ENCODE peak calls at places on chromosomes 11 and 22, in five cellular contexts. A, T, F, Y and C are unnamed samples.

GRCh38 chr11:132064987-132065620 is 694.7 kb downstream of the NTM start:
- DNase-seq in A (no peak), T (no peak), F (no peak), Y (no peak), C (peak)

GRCh38 chr11:106167085-106167484 is 89.6 kb downstream of the AASDHPPT start:
- DNase-seq in A (no peak), T (no peak), F (no peak), Y (no peak), C (no peak)

GRCh38 chr11:102950622-102951081 is 4.9 kb downstream of the MMP13 start:
- DNase-seq in A (no peak), T (no peak), F (no peak), Y (no peak), C (no peak)

GRCh38 chr11:123183391-123184099 is 11.5 kb downstream of the CLMP start:
- DNase-seq in A (no peak), T (no peak), F (no peak), Y (no peak), C (no peak)

GRCh38 chr11:2927851-2928604 is 1.2 kb downstream of the PHLDA2 start:
- DNase-seq in A (no peak), T (no peak), F (no peak), Y (peak), C (no peak)

GRCh38 chr22:38258895-38259294 is 13.9 kb downstream of the TMEM184B start:
- DNase-seq in A (no peak), T (no peak), F (no peak), Y (no peak), C (no peak)

GRCh38 chr22:33044059-33044458 is 14.1 kb downstream of the SYN3 start:
- DNase-seq in A (no peak), T (no peak), F (no peak), Y (no peak), C (no peak)

GRCh38 chr11:46392421-46393230 is 1.1 kb upstream of the CHRM4 start:
- DNase-seq in A (peak), T (peak), F (peak), Y (peak), C (peak)

GRCh38 chr11:113163291-113164030 is 150.9 kb upstream of the TTC12 start:
- DNase-seq in A (no peak), T (no peak), F (no peak), Y (no peak), C (no peak)

GRCh38 chr22:24005201-24005600 is at the start of gene GSTT4:
- DNase-seq in A (no peak), T (no peak), F (no peak), Y (no peak), C (no peak)

GRCh38 chr22:24091551-24092420 is 80.7 kb downstream of the CABIN1 start:
- DNase-seq in A (no peak), T (no peak), F (no peak), Y (no peak), C (no peak)

GRCh38 chr22:47116426-47117341 is 354.2 kb downstream of the TBC1D22A start:
- DNase-seq in A (no peak), T (no peak), F (no peak), Y (no peak), C (no peak)

GRCh38 chr11:67571443-67571842 is 12.2 kb upstream of the GSTP1 start:
- DNase-seq in A (no peak), T (no peak), F (no peak), Y (no peak), C (no peak)